ENCODE peak calls at places on chromosome 7, in seven cellular contexts. X, R, W, S, N, L and V are unnamed samples.

GRCh38 chr7:41574377-41574776 is 128.5 kb downstream of the INHBA start:
- DNase-seq in L (no peak), N (no peak), W (no peak), S (no peak), X (peak; percentile 88), R (no peak), V (no peak)

GRCh38 chr7:119090851-119091250 is 866.3 kb downstream of the ANKRD7 start:
- DNase-seq in W (no peak), N (no peak), X (no peak), S (no peak), R (no peak), L (no peak), V (no peak)

GRCh38 chr7:102450242-102450641 is 14.4 kb downstream of the ALKBH4 start:
- DNase-seq in S (no peak), X (peak; percentile 26), L (peak; percentile 42), N (no peak), R (no peak), W (no peak), V (peak; percentile 74)

GRCh38 chr7:12458520-12459131 is 55.0 kb upstream of the VWDE start:
- DNase-seq in X (peak; percentile 73), R (peak; percentile 50), L (no peak), S (peak; percentile 13), W (no peak), N (no peak), V (peak; percentile 25)

GRCh38 chr7:75739796-75740672 is 1.3 kb upstream of the HIP1 start:
- DNase-seq in X (peak; percentile 83), R (no peak), L (no peak), S (no peak), W (no peak), N (no peak), V (peak; percentile 88)

GRCh38 chr7:37100735-37101331 is 347.8 kb downstream of the ELMO1 start:
- DNase-seq in X (no peak), N (no peak), S (no peak), W (no peak), L (no peak), R (no peak), V (no peak)

GRCh38 chr7:30963842-30964241 is at the start of gene GHRHR:
- DNase-seq in S (no peak), X (no peak), W (no peak), L (no peak), N (no peak), R (no peak), V (no peak)

GRCh38 chr7:122305475-122306319 is 1.1 kb upstream of the FEZF1 start:
- DNase-seq in W (no peak), X (no peak), R (no peak), S (peak; percentile 60), N (peak; percentile 14), L (no peak), V (no peak)

GRCh38 chr7:39758234-39758970 is 135.0 kb downstream of the RALA start:
- DNase-seq in W (no peak), X (no peak), R (no peak), S (no peak), N (no peak), L (no peak), V (no peak)

GRCh38 chr7:22845221-22845844 is 22.7 kb upstream of the TOMM7 start:
- DNase-seq in S (no peak), L (no peak), N (no peak), X (peak; percentile 45), R (no peak), W (no peak), V (no peak)

GRCh38 chr7:112296416-112296815 is 89.9 kb downstream of the ZNF277 start:
- DNase-seq in S (no peak), W (no peak), L (no peak), R (no peak), X (no peak), N (no peak), V (no peak)

GRCh38 chr7:5625938-5626337 is 155.5 kb downstream of the RNF216 start:
- DNase-seq in S (no peak), R (peak; percentile 84), X (peak; percentile 93), L (no peak), N (no peak), W (no peak), V (no peak)

GRCh38 chr7:101122933-101123702 is 3.8 kb upstream of the SERPINE1 start:
- DNase-seq in R (no peak), L (no peak), W (no peak), N (no peak), S (no peak), X (no peak), V (no peak)

GRCh38 chr7:70539622-70540021 is 592.3 kb upstream of the GALNT17 start:
- DNase-seq in N (no peak), X (no peak), W (peak; percentile 20), S (no peak), L (no peak), R (no peak), V (no peak)

GRCh38 chr7:143227806-143228205 is 6.0 kb downstream of the TAS2R40 start:
- DNase-seq in W (no peak), X (peak; percentile 3), N (no peak), S (no peak), R (no peak), L (no peak), V (no peak)

GRCh38 chr7:988963-989529 is 6.1 kb downstream of the CYP2W1 start:
- DNase-seq in L (no peak), S (no peak), W (no peak), N (no peak), R (no peak), X (no peak), V (no peak)

GRCh38 chr7:27929127-27929526 is 189.2 kb downstream of the TAX1BP1 start:
- DNase-seq in S (no peak), R (no peak), X (no peak), W (no peak), N (no peak), L (no peak), V (no peak)

GRCh38 chr7:119256446-119257131 is 1016.4 kb upstream of the KCND2 start:
- DNase-seq in L (no peak), R (no peak), W (no peak), N (no peak), S (no peak), X (no peak), V (no peak)

GRCh38 chr7:143284591-143285453 is at the start of gene TMEM139:
- DNase-seq in R (no peak), L (no peak), S (no peak), W (peak; percentile 41), N (no peak), X (no peak), V (no peak)

GRCh38 chr7:110590415-110590814 is 500.5 kb upstream of the LRRN3 start:
- DNase-seq in R (peak; percentile 2), L (no peak), X (no peak), W (no peak), S (no peak), N (no peak), V (no peak)

GRCh38 chr7:6385110-6385792 is 62.5 kb downstream of the DAGLB start:
- DNase-seq in R (peak; percentile 94), N (no peak), X (peak; percentile 99), W (no peak), L (no peak), S (no peak), V (no peak)

GRCh38 chr7:25642849-25643248 is 414.6 kb upstream of the NPVF start:
- DNase-seq in L (no peak), W (no peak), X (no peak), R (no peak), S (no peak), N (no peak), V (no peak)

GRCh38 chr7:149863500-149863899 is 10.3 kb upstream of the ATP6V0E2 start:
- DNase-seq in S (no peak), N (no peak), L (no peak), R (no peak), X (no peak), W (no peak), V (no peak)

GRCh38 chr7:21642422-21642821 is 99.6 kb downstream of the DNAH11 start:
- DNase-seq in S (no peak), W (no peak), R (no peak), N (no peak), L (no peak), X (no peak), V (no peak)

GRCh38 chr7:115747174-115747573 is 283.4 kb downstream of the TFEC start:
- DNase-seq in N (no peak), W (no peak), X (no peak), R (no peak), L (no peak), S (no peak), V (no peak)

GRCh38 chr7:33107136-33108066 is 1.8 kb downstream of the RP9 start:
- DNase-seq in R (peak; percentile 22), N (peak; percentile 23), S (peak; percentile 44), W (peak; percentile 5), L (peak; percentile 6), X (peak; percentile 74), V (peak; percentile 74)

GRCh38 chr7:26500749-26501352 is 209.2 kb downstream of the SNX10 start:
- DNase-seq in X (peak; percentile 41), L (no peak), S (no peak), W (no peak), R (peak; percentile 41), N (no peak), V (peak; percentile 72)